ENCODE peak calls at places on chromosome 4, in ten cellular contexts. One of them, this sample, is unnamed.

GRCh38 chr4:147381749-147382148 is 99.1 kb upstream of the EDNRA start:
- DNase-seq in GM23248: no peak
- DNase-seq in pancreas: no peak
- DNase-seq in A549: no peak
- DNase-seq in germinal center: no peak
- DNase-seq in NCI-H1694 treated with DMSO at 0.1 percent for 48 hours: no peak
- DNase-seq in stimulated activated naive CD8-positive, alpha-beta T cell treated with anti-CD3 and anti-CD28 coated beads, Interleukin-15, amount 100 ng/mL, for 72 hours: no peak
- DNase-seq in T-cell: no peak
- DNase-seq in foreskin fibroblast: no peak
- DNase-seq in CD8-positive, alpha-beta T cell: no peak
- DNase-seq in this sample: no peak

GRCh38 chr4:181647396-181648107 is 595.6 kb upstream of the TENM3 start:
- DNase-seq in GM23248: peak; percentile 20
- DNase-seq in pancreas: no peak
- DNase-seq in A549: no peak
- DNase-seq in germinal center: no peak
- DNase-seq in NCI-H1694 treated with DMSO at 0.1 percent for 48 hours: no peak
- DNase-seq in stimulated activated naive CD8-positive, alpha-beta T cell treated with anti-CD3 and anti-CD28 coated beads, Interleukin-15, amount 100 ng/mL, for 72 hours: no peak
- DNase-seq in T-cell: no peak
- DNase-seq in foreskin fibroblast: peak; percentile 42
- DNase-seq in CD8-positive, alpha-beta T cell: no peak
- DNase-seq in this sample: no peak

GRCh38 chr4:27714073-27714472 is 853.4 kb downstream of the STIM2 start:
- DNase-seq in GM23248: no peak
- DNase-seq in pancreas: no peak
- DNase-seq in A549: no peak
- DNase-seq in germinal center: no peak
- DNase-seq in NCI-H1694 treated with DMSO at 0.1 percent for 48 hours: no peak
- DNase-seq in stimulated activated naive CD8-positive, alpha-beta T cell treated with anti-CD3 and anti-CD28 coated beads, Interleukin-15, amount 100 ng/mL, for 72 hours: no peak
- DNase-seq in T-cell: no peak
- DNase-seq in foreskin fibroblast: no peak
- DNase-seq in CD8-positive, alpha-beta T cell: no peak
- DNase-seq in this sample: no peak

GRCh38 chr4:7457201-7458065 is 22.7 kb upstream of the PSAPL1 start:
- DNase-seq in GM23248: no peak
- DNase-seq in pancreas: no peak
- DNase-seq in A549: no peak
- DNase-seq in germinal center: no peak
- DNase-seq in NCI-H1694 treated with DMSO at 0.1 percent for 48 hours: no peak
- DNase-seq in stimulated activated naive CD8-positive, alpha-beta T cell treated with anti-CD3 and anti-CD28 coated beads, Interleukin-15, amount 100 ng/mL, for 72 hours: no peak
- DNase-seq in T-cell: no peak
- DNase-seq in foreskin fibroblast: no peak
- DNase-seq in CD8-positive, alpha-beta T cell: no peak
- DNase-seq in this sample: no peak

GRCh38 chr4:87574996-87575395 is 33.3 kb upstream of the DSPP start:
- DNase-seq in GM23248: peak; percentile 70
- DNase-seq in pancreas: no peak
- DNase-seq in A549: no peak
- DNase-seq in germinal center: no peak
- DNase-seq in NCI-H1694 treated with DMSO at 0.1 percent for 48 hours: no peak
- DNase-seq in stimulated activated naive CD8-positive, alpha-beta T cell treated with anti-CD3 and anti-CD28 coated beads, Interleukin-15, amount 100 ng/mL, for 72 hours: no peak
- DNase-seq in T-cell: no peak
- DNase-seq in foreskin fibroblast: peak; percentile 11
- DNase-seq in CD8-positive, alpha-beta T cell: no peak
- DNase-seq in this sample: no peak

GRCh38 chr4:87497586-87497985 is 31.6 kb downstream of the SPARCL1 start:
- DNase-seq in GM23248: no peak
- DNase-seq in pancreas: no peak
- DNase-seq in A549: no peak
- DNase-seq in germinal center: no peak
- DNase-seq in NCI-H1694 treated with DMSO at 0.1 percent for 48 hours: no peak
- DNase-seq in stimulated activated naive CD8-positive, alpha-beta T cell treated with anti-CD3 and anti-CD28 coated beads, Interleukin-15, amount 100 ng/mL, for 72 hours: no peak
- DNase-seq in T-cell: no peak
- DNase-seq in foreskin fibroblast: no peak
- DNase-seq in CD8-positive, alpha-beta T cell: no peak
- DNase-seq in this sample: no peak

GRCh38 chr4:7041851-7042696 is 1.1 kb upstream of the TADA2B start:
- DNase-seq in GM23248: no peak
- DNase-seq in pancreas: peak; percentile 57
- DNase-seq in A549: no peak
- DNase-seq in germinal center: peak; percentile 62
- DNase-seq in NCI-H1694 treated with DMSO at 0.1 percent for 48 hours: no peak
- DNase-seq in stimulated activated naive CD8-positive, alpha-beta T cell treated with anti-CD3 and anti-CD28 coated beads, Interleukin-15, amount 100 ng/mL, for 72 hours: peak; percentile 4
- DNase-seq in T-cell: no peak
- DNase-seq in foreskin fibroblast: no peak
- DNase-seq in CD8-positive, alpha-beta T cell: peak; percentile 25
- DNase-seq in this sample: no peak

GRCh38 chr4:73653695-73654106 is 33.5 kb upstream of the RASSF6 start:
- DNase-seq in GM23248: peak; percentile 73
- DNase-seq in pancreas: peak; percentile 81
- DNase-seq in A549: peak; percentile 34
- DNase-seq in germinal center: peak; percentile 74
- DNase-seq in NCI-H1694 treated with DMSO at 0.1 percent for 48 hours: peak; percentile 70
- DNase-seq in stimulated activated naive CD8-positive, alpha-beta T cell treated with anti-CD3 and anti-CD28 coated beads, Interleukin-15, amount 100 ng/mL, for 72 hours: no peak
- DNase-seq in T-cell: no peak
- DNase-seq in foreskin fibroblast: peak; percentile 75
- DNase-seq in CD8-positive, alpha-beta T cell: no peak
- DNase-seq in this sample: no peak

GRCh38 chr4:176270669-176271068 is 1.6 kb upstream of the ASB5 start:
- DNase-seq in GM23248: peak; percentile 99
- DNase-seq in pancreas: no peak
- DNase-seq in A549: peak; percentile 73
- DNase-seq in germinal center: no peak
- DNase-seq in NCI-H1694 treated with DMSO at 0.1 percent for 48 hours: no peak
- DNase-seq in stimulated activated naive CD8-positive, alpha-beta T cell treated with anti-CD3 and anti-CD28 coated beads, Interleukin-15, amount 100 ng/mL, for 72 hours: no peak
- DNase-seq in T-cell: no peak
- DNase-seq in foreskin fibroblast: peak; percentile 99
- DNase-seq in CD8-positive, alpha-beta T cell: no peak
- DNase-seq in this sample: no peak

GRCh38 chr4:102308032-102308799 is 37.1 kb downstream of the SLC39A8 start:
- DNase-seq in GM23248: peak; percentile 5
- DNase-seq in pancreas: no peak
- DNase-seq in A549: no peak
- DNase-seq in germinal center: no peak
- DNase-seq in NCI-H1694 treated with DMSO at 0.1 percent for 48 hours: no peak
- DNase-seq in stimulated activated naive CD8-positive, alpha-beta T cell treated with anti-CD3 and anti-CD28 coated beads, Interleukin-15, amount 100 ng/mL, for 72 hours: no peak
- DNase-seq in T-cell: no peak
- DNase-seq in foreskin fibroblast: peak; percentile 24
- DNase-seq in CD8-positive, alpha-beta T cell: no peak
- DNase-seq in this sample: no peak

GRCh38 chr4:174490356-174490969 is 31.8 kb downstream of the HPGD start:
- DNase-seq in GM23248: peak; percentile 30
- DNase-seq in pancreas: no peak
- DNase-seq in A549: peak; percentile 18
- DNase-seq in germinal center: no peak
- DNase-seq in NCI-H1694 treated with DMSO at 0.1 percent for 48 hours: no peak
- DNase-seq in stimulated activated naive CD8-positive, alpha-beta T cell treated with anti-CD3 and anti-CD28 coated beads, Interleukin-15, amount 100 ng/mL, for 72 hours: no peak
- DNase-seq in T-cell: no peak
- DNase-seq in foreskin fibroblast: peak; percentile 50
- DNase-seq in CD8-positive, alpha-beta T cell: no peak
- DNase-seq in this sample: no peak

GRCh38 chr4:26321326-26322276 is 787 bp downstream of the RBPJ start:
- DNase-seq in GM23248: peak; percentile 66
- DNase-seq in pancreas: peak; percentile 18
- DNase-seq in A549: peak; percentile 5
- DNase-seq in germinal center: peak; percentile 17
- DNase-seq in NCI-H1694 treated with DMSO at 0.1 percent for 48 hours: no peak
- DNase-seq in stimulated activated naive CD8-positive, alpha-beta T cell treated with anti-CD3 and anti-CD28 coated beads, Interleukin-15, amount 100 ng/mL, for 72 hours: peak; percentile 34
- DNase-seq in T-cell: peak; percentile 31
- DNase-seq in foreskin fibroblast: peak; percentile 56
- DNase-seq in CD8-positive, alpha-beta T cell: peak; percentile 42
- DNase-seq in this sample: no peak

GRCh38 chr4:11647433-11647832 is 218.7 kb upstream of the HS3ST1 start:
- DNase-seq in GM23248: no peak
- DNase-seq in pancreas: no peak
- DNase-seq in A549: no peak
- DNase-seq in germinal center: no peak
- DNase-seq in NCI-H1694 treated with DMSO at 0.1 percent for 48 hours: no peak
- DNase-seq in stimulated activated naive CD8-positive, alpha-beta T cell treated with anti-CD3 and anti-CD28 coated beads, Interleukin-15, amount 100 ng/mL, for 72 hours: no peak
- DNase-seq in T-cell: no peak
- DNase-seq in foreskin fibroblast: no peak
- DNase-seq in CD8-positive, alpha-beta T cell: no peak
- DNase-seq in this sample: no peak

GRCh38 chr4:85084371-85085170 is 118.1 kb upstream of the WDFY3 start:
- DNase-seq in GM23248: peak; percentile 74
- DNase-seq in pancreas: peak; percentile 16
- DNase-seq in A549: peak; percentile 2
- DNase-seq in germinal center: peak; percentile 6
- DNase-seq in NCI-H1694 treated with DMSO at 0.1 percent for 48 hours: peak; percentile 28
- DNase-seq in stimulated activated naive CD8-positive, alpha-beta T cell treated with anti-CD3 and anti-CD28 coated beads, Interleukin-15, amount 100 ng/mL, for 72 hours: peak; percentile 1
- DNase-seq in T-cell: no peak
- DNase-seq in foreskin fibroblast: peak; percentile 86
- DNase-seq in CD8-positive, alpha-beta T cell: no peak
- DNase-seq in this sample: no peak

GRCh38 chr4:2290974-2291704 is 29.2 kb upstream of the MXD4 start:
- DNase-seq in GM23248: no peak
- DNase-seq in pancreas: no peak
- DNase-seq in A549: no peak
- DNase-seq in germinal center: peak; percentile 63
- DNase-seq in NCI-H1694 treated with DMSO at 0.1 percent for 48 hours: no peak
- DNase-seq in stimulated activated naive CD8-positive, alpha-beta T cell treated with anti-CD3 and anti-CD28 coated beads, Interleukin-15, amount 100 ng/mL, for 72 hours: peak; percentile 46
- DNase-seq in T-cell: peak; percentile 75
- DNase-seq in foreskin fibroblast: no peak
- DNase-seq in CD8-positive, alpha-beta T cell: peak; percentile 77
- DNase-seq in this sample: peak; percentile 78

GRCh38 chr4:167688660-167689142 is 403.6 kb upstream of the ANXA10 start:
- DNase-seq in GM23248: no peak
- DNase-seq in pancreas: no peak
- DNase-seq in A549: no peak
- DNase-seq in germinal center: no peak
- DNase-seq in NCI-H1694 treated with DMSO at 0.1 percent for 48 hours: no peak
- DNase-seq in stimulated activated naive CD8-positive, alpha-beta T cell treated with anti-CD3 and anti-CD28 coated beads, Interleukin-15, amount 100 ng/mL, for 72 hours: no peak
- DNase-seq in T-cell: no peak
- DNase-seq in foreskin fibroblast: no peak
- DNase-seq in CD8-positive, alpha-beta T cell: no peak
- DNase-seq in this sample: no peak

GRCh38 chr4:171813195-171813955 is at the start of gene GALNTL6:
- DNase-seq in GM23248: peak; percentile 25
- DNase-seq in pancreas: no peak
- DNase-seq in A549: no peak
- DNase-seq in germinal center: no peak
- DNase-seq in NCI-H1694 treated with DMSO at 0.1 percent for 48 hours: no peak
- DNase-seq in stimulated activated naive CD8-positive, alpha-beta T cell treated with anti-CD3 and anti-CD28 coated beads, Interleukin-15, amount 100 ng/mL, for 72 hours: no peak
- DNase-seq in T-cell: no peak
- DNase-seq in foreskin fibroblast: peak; percentile 56
- DNase-seq in CD8-positive, alpha-beta T cell: no peak
- DNase-seq in this sample: no peak

GRCh38 chr4:24103434-24104168 is 213.8 kb upstream of the PPARGC1A start:
- DNase-seq in GM23248: no peak
- DNase-seq in pancreas: no peak
- DNase-seq in A549: no peak
- DNase-seq in germinal center: no peak
- DNase-seq in NCI-H1694 treated with DMSO at 0.1 percent for 48 hours: no peak
- DNase-seq in stimulated activated naive CD8-positive, alpha-beta T cell treated with anti-CD3 and anti-CD28 coated beads, Interleukin-15, amount 100 ng/mL, for 72 hours: no peak
- DNase-seq in T-cell: no peak
- DNase-seq in foreskin fibroblast: peak; percentile 65
- DNase-seq in CD8-positive, alpha-beta T cell: no peak
- DNase-seq in this sample: no peak

GRCh38 chr4:38728651-38729141 is 54.1 kb downstream of the TLR10 start:
- DNase-seq in GM23248: no peak
- DNase-seq in pancreas: peak; percentile 23
- DNase-seq in A549: no peak
- DNase-seq in germinal center: no peak
- DNase-seq in NCI-H1694 treated with DMSO at 0.1 percent for 48 hours: no peak
- DNase-seq in stimulated activated naive CD8-positive, alpha-beta T cell treated with anti-CD3 and anti-CD28 coated beads, Interleukin-15, amount 100 ng/mL, for 72 hours: no peak
- DNase-seq in T-cell: no peak
- DNase-seq in foreskin fibroblast: no peak
- DNase-seq in CD8-positive, alpha-beta T cell: no peak
- DNase-seq in this sample: no peak

This sample was measured in T-helper 1 cell.